ENCODE peak calls at places on chromosome 11, in seven cellular contexts. One of them, this sample, is unnamed.

GRCh38 chr11:118060879-118061278 is 16.0 kb upstream of the TMPRSS4 start:
- DNase-seq in hypothalamus: no peak
- DNase-seq in amniotic stem cell: no peak
- DNase-seq in WTC11: no peak
- DNase-seq in GM20000: no peak
- DNase-seq in NCI-H2227 treated with DMSO at 0.1 percent for 48 hours: no peak
- DNase-seq in A549: no peak
- DNase-seq in this sample: no peak

GRCh38 chr11:36002196-36002595 is 58.3 kb downstream of the LDLRAD3 start:
- DNase-seq in hypothalamus: peak; percentile 15
- DNase-seq in amniotic stem cell: no peak
- DNase-seq in WTC11: no peak
- DNase-seq in GM20000: no peak
- DNase-seq in NCI-H2227 treated with DMSO at 0.1 percent for 48 hours: no peak
- DNase-seq in A549: no peak
- DNase-seq in this sample: no peak

GRCh38 chr11:28542556-28542955 is 434.4 kb downstream of the METTL15 start:
- DNase-seq in hypothalamus: no peak
- DNase-seq in amniotic stem cell: no peak
- DNase-seq in WTC11: no peak
- DNase-seq in GM20000: no peak
- DNase-seq in NCI-H2227 treated with DMSO at 0.1 percent for 48 hours: no peak
- DNase-seq in A549: no peak
- DNase-seq in this sample: no peak

GRCh38 chr11:72777755-72778278 is 16.0 kb downstream of the STARD10 start:
- DNase-seq in hypothalamus: no peak
- DNase-seq in amniotic stem cell: no peak
- DNase-seq in WTC11: no peak
- DNase-seq in GM20000: no peak
- DNase-seq in NCI-H2227 treated with DMSO at 0.1 percent for 48 hours: no peak
- DNase-seq in A549: no peak
- DNase-seq in this sample: no peak

GRCh38 chr11:128874406-128874805 is 7.3 kb upstream of the KCNJ1 start:
- DNase-seq in hypothalamus: no peak
- DNase-seq in amniotic stem cell: no peak
- DNase-seq in WTC11: no peak
- DNase-seq in GM20000: no peak
- DNase-seq in NCI-H2227 treated with DMSO at 0.1 percent for 48 hours: no peak
- DNase-seq in A549: no peak
- DNase-seq in this sample: no peak

GRCh38 chr11:15190611-15191010 is 75.9 kb downstream of the INSC start:
- DNase-seq in hypothalamus: no peak
- DNase-seq in amniotic stem cell: no peak
- DNase-seq in WTC11: no peak
- DNase-seq in GM20000: no peak
- DNase-seq in NCI-H2227 treated with DMSO at 0.1 percent for 48 hours: no peak
- DNase-seq in A549: no peak
- DNase-seq in this sample: no peak

GRCh38 chr11:86067230-86068137 is 1.4 kb downstream of the PICALM start:
- DNase-seq in hypothalamus: no peak
- DNase-seq in amniotic stem cell: no peak
- DNase-seq in WTC11: no peak
- DNase-seq in GM20000: peak; percentile 14
- DNase-seq in NCI-H2227 treated with DMSO at 0.1 percent for 48 hours: no peak
- DNase-seq in A549: no peak
- DNase-seq in this sample: peak; percentile 39

GRCh38 chr11:62737196-62737595 is 8.9 kb downstream of the TTC9C start:
- DNase-seq in hypothalamus: no peak
- DNase-seq in amniotic stem cell: no peak
- DNase-seq in WTC11: no peak
- DNase-seq in GM20000: no peak
- DNase-seq in NCI-H2227 treated with DMSO at 0.1 percent for 48 hours: no peak
- DNase-seq in A549: no peak
- DNase-seq in this sample: no peak

GRCh38 chr11:19241260-19242183 is 777 bp upstream of the E2F8 start:
- DNase-seq in hypothalamus: no peak
- DNase-seq in amniotic stem cell: no peak
- DNase-seq in WTC11: peak; percentile 76
- DNase-seq in GM20000: peak; percentile 85
- DNase-seq in NCI-H2227 treated with DMSO at 0.1 percent for 48 hours: no peak
- DNase-seq in A549: peak; percentile 16
- DNase-seq in this sample: peak; percentile 87

GRCh38 chr11:61332823-61333637 is at the start of the genes DDB1 and TKFC:
- DNase-seq in hypothalamus: peak; percentile 93
- DNase-seq in amniotic stem cell: peak; percentile 79
- DNase-seq in WTC11: peak; percentile 99
- DNase-seq in GM20000: peak; percentile 99
- DNase-seq in NCI-H2227 treated with DMSO at 0.1 percent for 48 hours: peak; percentile 92
- DNase-seq in A549: peak; percentile 94
- DNase-seq in this sample: peak; percentile 99

GRCh38 chr11:126406368-126406767 is 50.9 kb downstream of the ST3GAL4 start:
- DNase-seq in hypothalamus: no peak
- DNase-seq in amniotic stem cell: no peak
- DNase-seq in WTC11: no peak
- DNase-seq in GM20000: no peak
- DNase-seq in NCI-H2227 treated with DMSO at 0.1 percent for 48 hours: no peak
- DNase-seq in A549: no peak
- DNase-seq in this sample: no peak

GRCh38 chr11:30960387-30960992 is 374.3 kb upstream of the MPPED2 start:
- DNase-seq in hypothalamus: no peak
- DNase-seq in amniotic stem cell: no peak
- DNase-seq in WTC11: no peak
- DNase-seq in GM20000: peak; percentile 3
- DNase-seq in NCI-H2227 treated with DMSO at 0.1 percent for 48 hours: peak; percentile 93
- DNase-seq in A549: peak; percentile 75
- DNase-seq in this sample: no peak

GRCh38 chr11:28470180-28470579 is 362.0 kb downstream of the METTL15 start:
- DNase-seq in hypothalamus: no peak
- DNase-seq in amniotic stem cell: no peak
- DNase-seq in WTC11: no peak
- DNase-seq in GM20000: no peak
- DNase-seq in NCI-H2227 treated with DMSO at 0.1 percent for 48 hours: no peak
- DNase-seq in A549: no peak
- DNase-seq in this sample: no peak

GRCh38 chr11:12932485-12932884 is 76.6 kb upstream of the RASSF10 start:
- DNase-seq in hypothalamus: no peak
- DNase-seq in amniotic stem cell: no peak
- DNase-seq in WTC11: no peak
- DNase-seq in GM20000: no peak
- DNase-seq in NCI-H2227 treated with DMSO at 0.1 percent for 48 hours: no peak
- DNase-seq in A549: no peak
- DNase-seq in this sample: no peak

GRCh38 chr11:72336163-72336562 is 92.2 kb upstream of the PHOX2A start:
- DNase-seq in hypothalamus: no peak
- DNase-seq in amniotic stem cell: no peak
- DNase-seq in WTC11: no peak
- DNase-seq in GM20000: no peak
- DNase-seq in NCI-H2227 treated with DMSO at 0.1 percent for 48 hours: no peak
- DNase-seq in A549: no peak
- DNase-seq in this sample: no peak

GRCh38 chr11:100776212-100776896 is 89.3 kb downstream of the ARHGAP42 start:
- DNase-seq in hypothalamus: no peak
- DNase-seq in amniotic stem cell: no peak
- DNase-seq in WTC11: no peak
- DNase-seq in GM20000: no peak
- DNase-seq in NCI-H2227 treated with DMSO at 0.1 percent for 48 hours: no peak
- DNase-seq in A549: peak; percentile 96
- DNase-seq in this sample: no peak

GRCh38 chr11:35029979-35030378 is 109.0 kb upstream of the CD44 start:
- DNase-seq in hypothalamus: no peak
- DNase-seq in amniotic stem cell: peak; percentile 37
- DNase-seq in WTC11: no peak
- DNase-seq in GM20000: peak; percentile 24
- DNase-seq in NCI-H2227 treated with DMSO at 0.1 percent for 48 hours: no peak
- DNase-seq in A549: peak; percentile 65
- DNase-seq in this sample: peak; percentile 17

GRCh38 chr11:78211565-78211964 is 22.8 kb downstream of the USP35 start:
- DNase-seq in hypothalamus: no peak
- DNase-seq in amniotic stem cell: no peak
- DNase-seq in WTC11: no peak
- DNase-seq in GM20000: no peak
- DNase-seq in NCI-H2227 treated with DMSO at 0.1 percent for 48 hours: no peak
- DNase-seq in A549: no peak
- DNase-seq in this sample: no peak

GRCh38 chr11:61055776-61056175 is 46.5 kb upstream of the CD5 start:
- DNase-seq in hypothalamus: no peak
- DNase-seq in amniotic stem cell: no peak
- DNase-seq in WTC11: no peak
- DNase-seq in GM20000: no peak
- DNase-seq in NCI-H2227 treated with DMSO at 0.1 percent for 48 hours: no peak
- DNase-seq in A549: no peak
- DNase-seq in this sample: no peak